ENCODE peak calls at places on chromosome 1, in eight cellular contexts. B, G, L, Y, F, P, S and A are unnamed samples.

GRCh38 chr1:11563560-11564069 is 84.7 kb downstream of the DISP3 start:
- DNase-seq in B (no peak), F (peak), L (no peak), G (peak), Y (peak), S (no peak), P (no peak), A (peak)

GRCh38 chr1:54904476-54905048 is 17.6 kb upstream of the DHCR24 start:
- DNase-seq in P (peak), L (no peak), Y (no peak), S (no peak), B (no peak), G (peak), F (peak), A (peak)

GRCh38 chr1:202590975-202591411 is 119.3 kb downstream of the SYT2 start:
- DNase-seq in S (no peak), P (no peak), G (no peak), F (no peak), L (no peak), Y (no peak), B (no peak), A (no peak)

GRCh38 chr1:200029624-200030074 is 2.1 kb downstream of the NR5A2 start:
- DNase-seq in Y (no peak), G (no peak), B (no peak), L (no peak), F (peak), P (no peak), S (no peak), A (peak)

GRCh38 chr1:3012511-3013291 is 8.6 kb upstream of the ACTRT2 start:
- DNase-seq in P (no peak), G (peak), Y (peak), S (peak), B (no peak), L (peak), F (peak), A (peak)

GRCh38 chr1:27621067-27621920 is 13.7 kb downstream of the FGR start:
- DNase-seq in L (no peak), B (no peak), Y (no peak), P (no peak), G (no peak), S (no peak), F (no peak), A (no peak)

GRCh38 chr1:18769140-18769539 is 90.3 kb downstream of the TAS1R2 start:
- DNase-seq in B (no peak), G (no peak), L (no peak), S (no peak), Y (no peak), F (no peak), P (no peak), A (no peak)

GRCh38 chr1:47906466-47907191 is 90.6 kb downstream of the TRABD2B start:
- DNase-seq in G (no peak), B (no peak), S (no peak), Y (peak), L (no peak), F (no peak), P (no peak), A (no peak)

GRCh38 chr1:207925210-207925609 is 14.3 kb upstream of the CD34 start:
- DNase-seq in S (no peak), Y (peak), P (peak), B (no peak), F (peak), G (peak), L (peak), A (peak)

GRCh38 chr1:88741413-88741812 is 57.3 kb downstream of the PKN2 start:
- DNase-seq in P (peak), L (no peak), S (no peak), B (no peak), Y (no peak), G (peak), F (no peak), A (no peak)

GRCh38 chr1:221309711-221310110 is 430.5 kb downstream of the HLX start:
- DNase-seq in L (no peak), B (no peak), G (no peak), S (no peak), P (no peak), F (no peak), Y (no peak), A (no peak)

GRCh38 chr1:184471686-184472085 is 84.9 kb downstream of the C1orf21 start:
- DNase-seq in S (no peak), G (no peak), B (no peak), F (no peak), L (no peak), Y (no peak), P (no peak), A (no peak)

GRCh38 chr1:220873087-220873486 is 6.2 kb upstream of the HLX start:
- DNase-seq in S (no peak), L (no peak), B (no peak), G (no peak), P (no peak), F (no peak), Y (no peak), A (no peak)

GRCh38 chr1:67031121-67031520 is 22.8 kb downstream of the SLC35D1 start:
- DNase-seq in S (no peak), L (peak), Y (no peak), G (peak), F (no peak), B (no peak), P (peak), A (no peak)

GRCh38 chr1:88608139-88608943 is 75.7 kb upstream of the PKN2 start:
- DNase-seq in Y (peak), S (peak), P (peak), F (peak), B (no peak), G (peak), L (no peak), A (peak)

GRCh38 chr1:79259390-79260336 is 253.1 kb upstream of the ADGRL4 start:
- DNase-seq in P (peak), F (peak), G (peak), Y (no peak), S (peak), L (no peak), B (no peak), A (peak)

GRCh38 chr1:237814319-237814924 is 76.3 kb downstream of the ZP4 start:
- DNase-seq in L (no peak), S (no peak), Y (no peak), P (no peak), B (no peak), G (no peak), F (peak), A (peak)

GRCh38 chr1:184152502-184152901 is 101.0 kb downstream of the TSEN15 start:
- DNase-seq in B (no peak), L (peak), Y (peak), G (peak), F (no peak), S (no peak), P (peak), A (peak)

GRCh38 chr1:20785907-20786309 is 1.2 kb downstream of the HP1BP3 start:
- DNase-seq in F (no peak), Y (no peak), L (no peak), G (peak), P (peak), S (no peak), B (no peak), A (no peak)

GRCh38 chr1:17984510-17985085 is 123.0 kb upstream of the IGSF21 start:
- DNase-seq in Y (no peak), P (no peak), F (peak), L (no peak), S (peak), G (peak), B (no peak), A (peak)

GRCh38 chr1:50974618-50974935 is 4.5 kb downstream of the CDKN2C start:
- DNase-seq in P (no peak), Y (no peak), S (no peak), B (no peak), G (no peak), F (no peak), L (no peak), A (no peak)

GRCh38 chr1:178530037-178530402 is 17.1 kb downstream of the TEX35 start:
- DNase-seq in P (peak), B (no peak), Y (no peak), F (peak), G (peak), L (no peak), S (no peak), A (no peak)

GRCh38 chr1:22717038-22717758 is 6.6 kb downstream of the EPHB2 start:
- DNase-seq in L (no peak), P (no peak), B (no peak), Y (no peak), G (no peak), S (no peak), F (no peak), A (no peak)

GRCh38 chr1:199290186-199290585 is 651.3 kb downstream of the PTPRC start:
- DNase-seq in P (peak), F (no peak), B (no peak), L (no peak), Y (no peak), G (no peak), S (no peak), A (no peak)

GRCh38 chr1:113976609-113977278 is 2.5 kb upstream of the OLFML3 start:
- DNase-seq in L (no peak), P (peak), S (peak), Y (peak), F (peak), B (no peak), G (peak), A (peak)

GRCh38 chr1:119327436-119328155 is 41.0 kb upstream of the HAO2 start:
- DNase-seq in Y (peak), L (peak), P (peak), S (no peak), F (peak), G (peak), B (no peak), A (peak)

GRCh38 chr1:31264790-31265386 is 25.2 kb upstream of the NKAIN1 start:
- DNase-seq in L (peak), P (no peak), Y (no peak), F (no peak), S (no peak), G (no peak), B (no peak), A (no peak)

GRCh38 chr1:201022824-201023516 is 544 bp downstream of the KIF21B start:
- DNase-seq in P (no peak), B (no peak), L (no peak), Y (peak), F (no peak), S (no peak), G (no peak), A (peak)

GRCh38 chr1:26517766-26518049 is 11.9 kb upstream of the RPS6KA1 start:
- DNase-seq in L (no peak), S (no peak), B (no peak), F (no peak), P (no peak), G (no peak), Y (no peak), A (no peak)

GRCh38 chr1:151184211-151184610 is 5.8 kb downstream of the VPS72 start:
- DNase-seq in F (no peak), S (no peak), B (no peak), L (no peak), G (no peak), Y (no peak), P (no peak), A (no peak)

GRCh38 chr1:201357636-201358348 is 19.7 kb downstream of the TNNT2 start:
- DNase-seq in S (no peak), P (no peak), B (no peak), L (no peak), F (no peak), G (no peak), Y (no peak), A (no peak)

GRCh38 chr1:15409400-15410222 is at the start of gene EFHD2:
- DNase-seq in Y (peak), F (peak), G (peak), B (no peak), S (peak), P (peak), L (peak), A (peak)

GRCh38 chr1:41745022-41745421 is 173.7 kb downstream of the HIVEP3 start:
- DNase-seq in S (no peak), F (no peak), B (no peak), G (no peak), L (no peak), P (no peak), Y (no peak), A (no peak)

GRCh38 chr1:206471993-206472392 is 1.7 kb downstream of the IKBKE start:
- DNase-seq in G (no peak), B (no peak), F (no peak), L (no peak), Y (no peak), P (no peak), S (no peak), A (no peak)